ENCODE peak calls at places on chromosomes 16 and 17, in four cellular contexts. One of them, this sample, is unnamed.

GRCh38 chr17:39634384-39634871 is 2.5 kb upstream of the STARD3 start:
- DNase-seq in ascending aorta: no peak
- DNase-seq in GM13976: no peak
- DNase-seq in IMR-90: peak; percentile 44
- DNase-seq in this sample: no peak

GRCh38 chr16:89006036-89006752 is 29.2 kb upstream of the CBFA2T3 start:
- DNase-seq in ascending aorta: no peak
- DNase-seq in IMR-90: no peak
- DNase-seq in GM13976: no peak
- DNase-seq in this sample: no peak

GRCh38 chr16:67661864-67662652 is 1.3 kb downstream of the PARD6A start:
- DNase-seq in IMR-90: no peak
- DNase-seq in GM13976: no peak
- DNase-seq in ascending aorta: no peak
- DNase-seq in this sample: no peak

GRCh38 chr16:77896357-77896972 is 108.1 kb downstream of the VAT1L start:
- DNase-seq in GM13976: no peak
- DNase-seq in IMR-90: no peak
- DNase-seq in ascending aorta: no peak
- DNase-seq in this sample: no peak

GRCh38 chr16:76573281-76573680 is 296.1 kb downstream of the CNTNAP4 start:
- DNase-seq in IMR-90: no peak
- DNase-seq in ascending aorta: no peak
- DNase-seq in GM13976: no peak
- DNase-seq in this sample: no peak

GRCh38 chr17:18179804-18180203 is 3.8 kb upstream of the ALKBH5 start:
- DNase-seq in GM13976: no peak
- DNase-seq in IMR-90: no peak
- DNase-seq in ascending aorta: no peak
- DNase-seq in this sample: no peak

GRCh38 chr17:75811174-75811573 is 26.6 kb downstream of the UNK start:
- DNase-seq in ascending aorta: no peak
- DNase-seq in GM13976: no peak
- DNase-seq in IMR-90: no peak
- DNase-seq in this sample: no peak

GRCh38 chr17:74873874-74874614 is 1.2 kb upstream of the FDXR start:
- DNase-seq in ascending aorta: no peak
- DNase-seq in GM13976: no peak
- DNase-seq in IMR-90: no peak
- DNase-seq in this sample: no peak

DNA sequence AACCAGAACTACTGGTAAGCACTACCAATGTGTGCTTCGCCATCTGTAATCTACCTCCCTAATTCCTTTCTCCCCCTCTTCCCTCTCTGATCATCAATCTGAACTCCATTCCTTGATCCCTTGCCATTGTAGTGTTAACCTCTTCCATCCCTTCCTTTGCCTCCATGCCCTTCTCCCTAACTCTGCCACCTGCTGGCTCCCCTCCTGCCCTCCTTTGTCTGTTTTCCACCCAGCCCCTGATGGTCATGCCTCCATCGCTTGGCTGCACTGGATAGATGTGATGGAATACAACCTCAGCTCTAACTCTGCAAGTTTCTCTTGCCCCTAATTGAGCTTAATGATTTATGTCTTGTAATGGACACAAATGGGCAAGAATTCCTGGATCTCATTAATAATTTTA is 108.2 kb upstream of the ASIC2 start:
- DNase-seq in IMR-90: no peak
- DNase-seq in ascending aorta: no peak
- DNase-seq in GM13976: no peak
- DNase-seq in this sample: no peak
- TF ChIP-seq CTCF in IMR-90: no peak
- TF ChIP-seq CTCF in ascending aorta: no peak
- TF ChIP-seq CTCF in GM13976: no peak
- TF ChIP-seq CTCF in this sample: no peak

GRCh38 chr17:50845260-50846147 is 10.1 kb downstream of the WFIKKN2 start:
- DNase-seq in IMR-90: peak; percentile 60
- DNase-seq in ascending aorta: no peak
- DNase-seq in GM13976: no peak
- DNase-seq in this sample: no peak

GRCh38 chr17:50848691-50849090 is 13.3 kb downstream of the WFIKKN2 start:
- DNase-seq in IMR-90: no peak
- DNase-seq in ascending aorta: no peak
- DNase-seq in GM13976: no peak
- DNase-seq in this sample: no peak

GRCh38 chr17:50847566-50847965 is 12.2 kb downstream of the WFIKKN2 start:
- DNase-seq in ascending aorta: no peak
- DNase-seq in IMR-90: no peak
- DNase-seq in GM13976: no peak
- DNase-seq in this sample: no peak

GRCh38 chr17:50850640-50851039 is 15.3 kb downstream of the WFIKKN2 start:
- DNase-seq in ascending aorta: no peak
- DNase-seq in GM13976: no peak
- DNase-seq in IMR-90: no peak
- DNase-seq in this sample: no peak

GRCh38 chr17:50848039-50848438 is 12.7 kb downstream of the WFIKKN2 start:
- DNase-seq in GM13976: no peak
- DNase-seq in ascending aorta: no peak
- DNase-seq in IMR-90: no peak
- DNase-seq in this sample: no peak
- TF ChIP-seq CTCF in GM13976: no peak
- TF ChIP-seq CTCF in ascending aorta: no peak
- TF ChIP-seq CTCF in IMR-90: no peak
- TF ChIP-seq CTCF in this sample: no peak

GRCh38 chr17:7716901-7717755 is at the start of gene DNAH2:
- DNase-seq in IMR-90: peak; percentile 90
- DNase-seq in ascending aorta: peak; percentile 86
- DNase-seq in GM13976: peak; percentile 85
- DNase-seq in this sample: peak; percentile 66
- TF ChIP-seq CTCF in IMR-90: peak; percentile 57
- TF ChIP-seq CTCF in ascending aorta: no peak
- TF ChIP-seq CTCF in GM13976: peak; percentile 47
- TF ChIP-seq CTCF in this sample: peak; percentile 49

GRCh38 chr16:87569601-87570559 is 32.4 kb upstream of the JPH3 start:
- DNase-seq in IMR-90: no peak
- DNase-seq in GM13976: no peak
- DNase-seq in ascending aorta: no peak
- DNase-seq in this sample: no peak

GRCh38 chr16:87572959-87573358 is 29.3 kb upstream of the JPH3 start:
- DNase-seq in GM13976: no peak
- DNase-seq in IMR-90: no peak
- DNase-seq in ascending aorta: no peak
- DNase-seq in this sample: no peak

GRCh38 chr16:87571868-87572244 is 30.5 kb upstream of the JPH3 start:
- DNase-seq in ascending aorta: no peak
- DNase-seq in IMR-90: no peak
- DNase-seq in GM13976: no peak
- DNase-seq in this sample: no peak

GRCh38 chr16:87570564-87570937 is 31.8 kb upstream of the JPH3 start:
- DNase-seq in ascending aorta: no peak
- DNase-seq in IMR-90: no peak
- DNase-seq in GM13976: no peak
- DNase-seq in this sample: no peak

DNA sequence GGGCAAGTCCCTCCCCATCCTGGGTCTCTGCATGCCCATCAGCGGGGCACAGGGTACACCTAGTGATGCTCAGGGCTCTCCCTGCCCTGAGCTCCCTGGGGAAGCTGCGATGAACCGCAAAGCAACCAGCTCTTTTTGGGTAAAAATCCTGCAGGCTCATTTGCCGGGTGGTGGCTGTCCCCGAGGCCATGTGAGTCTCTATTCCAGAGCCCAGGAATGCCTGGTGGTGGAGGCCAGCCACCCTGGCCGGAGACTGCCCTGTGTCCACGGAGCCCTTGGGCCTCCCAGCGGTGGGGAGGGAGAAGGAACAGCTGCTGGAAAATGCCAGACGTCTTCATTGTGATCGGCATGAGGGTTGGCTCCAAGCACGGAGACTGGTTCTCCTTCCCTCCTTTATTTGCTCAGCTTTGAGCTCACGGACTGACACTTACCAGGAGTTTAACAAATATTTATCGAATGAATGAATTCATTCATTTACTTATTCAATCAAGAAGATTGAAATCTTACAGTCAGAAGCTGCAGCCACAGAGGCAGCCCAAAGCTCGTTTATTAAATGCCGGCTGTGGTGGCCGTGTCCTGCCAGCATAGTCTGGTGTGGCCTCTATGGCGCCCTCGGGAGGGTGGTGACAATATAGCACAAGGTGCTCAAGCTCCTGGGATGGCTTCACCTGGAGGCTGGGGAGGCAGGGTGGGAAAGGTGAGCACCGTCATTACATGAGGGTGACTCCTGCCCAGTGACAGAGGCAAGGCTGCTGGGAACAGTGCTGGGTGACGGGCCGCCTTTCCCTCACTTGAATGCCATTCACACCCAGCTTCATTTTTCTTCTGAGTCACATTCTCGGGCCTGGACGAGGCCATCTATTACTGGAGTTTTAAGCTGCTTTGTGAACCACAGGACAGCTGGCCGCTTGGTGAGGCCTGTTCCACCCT is 31.1 kb upstream of the JPH3 start:
- DNase-seq in IMR-90: peak; percentile 53
- DNase-seq in GM13976: no peak
- DNase-seq in ascending aorta: peak; percentile 86
- DNase-seq in this sample: peak; percentile 57
- TF ChIP-seq CTCF in IMR-90: peak; percentile 64
- TF ChIP-seq CTCF in GM13976: no peak
- TF ChIP-seq CTCF in ascending aorta: peak; percentile 58
- TF ChIP-seq CTCF in this sample: peak; percentile 54

DNA sequence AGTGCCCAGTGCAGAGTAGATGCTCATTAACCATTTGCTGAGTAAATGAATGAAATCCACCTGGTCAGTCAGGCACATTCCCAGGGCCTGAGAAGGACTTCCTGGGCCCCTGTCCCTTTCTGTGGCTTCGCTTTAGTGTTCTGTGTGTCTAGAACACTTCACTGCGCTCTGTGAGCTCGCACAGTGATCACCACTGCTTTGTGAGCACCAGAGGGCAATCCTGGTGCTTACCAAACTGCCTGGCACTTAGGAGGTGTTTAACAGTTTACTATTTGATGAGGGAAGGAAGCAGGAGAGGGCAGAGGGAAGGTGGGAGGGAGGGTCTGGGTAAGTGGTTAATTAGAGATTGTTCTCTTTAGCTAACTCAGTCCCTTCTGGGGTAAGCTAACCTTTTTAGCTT is 26.2 kb downstream of the SALL1 start:
- DNase-seq in IMR-90: no peak
- DNase-seq in ascending aorta: no peak
- DNase-seq in GM13976: no peak
- DNase-seq in this sample: no peak
- TF ChIP-seq CTCF in IMR-90: no peak
- TF ChIP-seq CTCF in ascending aorta: no peak
- TF ChIP-seq CTCF in GM13976: no peak
- TF ChIP-seq CTCF in this sample: no peak

GRCh38 chr16:54244061-54244886 is 42.3 kb downstream of the IRX3 start:
- DNase-seq in GM13976: no peak
- DNase-seq in ascending aorta: no peak
- DNase-seq in IMR-90: no peak
- DNase-seq in this sample: no peak
- TF ChIP-seq CTCF in GM13976: no peak
- TF ChIP-seq CTCF in ascending aorta: no peak
- TF ChIP-seq CTCF in IMR-90: no peak
- TF ChIP-seq CTCF in this sample: no peak

DNA sequence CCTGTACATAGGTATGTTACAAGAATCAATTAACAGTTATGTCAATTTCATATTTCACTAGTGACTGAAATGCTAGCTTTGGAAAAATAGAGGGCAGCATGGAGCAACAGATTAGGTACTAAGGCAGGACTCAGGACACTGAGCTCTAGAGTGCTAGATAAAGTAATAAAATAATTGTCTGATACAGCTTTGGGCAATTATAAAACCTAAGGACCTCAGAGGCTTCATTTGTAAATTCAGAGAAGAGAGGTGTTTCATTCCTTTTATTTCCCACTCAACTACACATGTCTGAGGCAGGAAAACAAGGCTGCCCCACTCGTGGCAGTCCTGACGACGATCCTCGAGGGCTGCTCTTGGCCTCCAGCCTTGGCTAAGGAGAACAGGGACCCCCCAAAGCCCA is 81.5 kb downstream of the CA4 start:
- DNase-seq in GM13976: peak; percentile 27
- DNase-seq in IMR-90: peak; percentile 39
- DNase-seq in ascending aorta: no peak
- DNase-seq in this sample: no peak
- TF ChIP-seq CTCF in GM13976: peak; percentile 33
- TF ChIP-seq CTCF in IMR-90: peak; percentile 56
- TF ChIP-seq CTCF in ascending aorta: no peak
- TF ChIP-seq CTCF in this sample: peak; percentile 20

This sample was measured in activated CD8-positive, alpha-beta T cell treated with anti-CD3 and anti-CD28 coated beads for 36 hours.